ENCODE peak calls at places on chromosome 14, in ten cellular contexts. B is Peyer's patch; A is hippocampal formation; Z is GM04503; H is kidney tubule cell; N is RPMI8226; L is astrocyte of the spinal cord; F is NCI-H1105; S is stimulated activated CD4-positive, alpha-beta T cell treated with anti-CD3 and anti-CD28 coated beads, Interleukin-12 subunit alpha, Interleukin-12 subunit beta, amount 100 ng/mL, for 24 hours; K is RWPE1. Q is an unnamed sample.

GRCh38 chr14:84006643-84007137 is 1523.3 kb upstream of the FLRT2 start:
- DNase-seq in S (no peak), B (no peak), H (no peak), F (peak), L (no peak), A (no peak), K (no peak), N (no peak), Z (no peak), Q (no peak)

GRCh38 chr14:104873380-104874055 is 8.4 kb downstream of the CEP170B start:
- DNase-seq in B (no peak), Z (no peak), S (no peak), N (no peak), F (no peak), L (no peak), K (no peak), H (no peak), A (no peak), Q (no peak)

GRCh38 chr14:68506645-68507405 is 286.0 kb downstream of the ZFP36L1 start:
- DNase-seq in N (peak), L (no peak), Z (no peak), S (no peak), A (no peak), F (no peak), B (no peak), K (no peak), H (peak), Q (peak)

GRCh38 chr14:99875421-99875820 is 82.2 kb downstream of the EML1 start:
- DNase-seq in B (no peak), L (no peak), N (no peak), S (no peak), H (no peak), K (no peak), A (no peak), Z (no peak), F (no peak), Q (no peak)

GRCh38 chr14:68695326-68695768 is 97.5 kb downstream of the ZFP36L1 start:
- DNase-seq in L (peak), A (no peak), Z (peak), S (no peak), H (peak), B (no peak), F (no peak), N (no peak), K (peak), Q (no peak)

GRCh38 chr14:101844219-101844618 is 82.7 kb downstream of the PPP2R5C start:
- DNase-seq in A (no peak), H (no peak), F (no peak), K (no peak), L (no peak), S (no peak), N (no peak), B (no peak), Z (no peak), Q (no peak)

GRCh38 chr14:82755476-82755875 is 1221.8 kb upstream of the SEL1L start:
- DNase-seq in S (no peak), N (no peak), A (no peak), F (no peak), Z (no peak), K (no peak), L (no peak), B (no peak), H (no peak), Q (no peak)

GRCh38 chr14:100159107-100159864 is at the start of gene DEGS2:
- DNase-seq in K (peak), N (peak), L (no peak), Z (no peak), B (peak), H (peak), F (peak), A (no peak), S (peak), Q (peak)

GRCh38 chr14:73789996-73790581 is 61.5 kb upstream of the PTGR2 start:
- DNase-seq in K (peak), F (no peak), Z (peak), B (no peak), N (no peak), A (peak), H (peak), S (no peak), L (peak), Q (no peak)

Q was measured in CD4-positive, alpha-beta memory T cell.